ENCODE peak calls at places on chromosome 21, in five cellular contexts. Y is PC-9; P is psoas muscle; K is stimulated activated CD8-positive, alpha-beta memory T cell treated with anti-CD3 and anti-CD28 coated beads, Interleukin-7, amount 100 ng/mL, for 48 hours; D is neural progenitor cell. B is an unnamed sample.

GRCh38 chr21:41970751-41971653 is 17.2 kb upstream of the C2CD2 start:
- DNase-seq in Y (no peak), P (no peak), K (no peak), D (no peak), B (no peak)

GRCh38 chr21:34280987-34281386 is 82.8 kb upstream of the KCNE2 start:
- DNase-seq in Y (no peak), P (peak; percentile 17), K (no peak), D (no peak), B (no peak)

GRCh38 chr21:15001773-15002647 is 62.8 kb downstream of the NRIP1 start:
- DNase-seq in Y (no peak), P (no peak), K (no peak), D (no peak), B (no peak)

GRCh38 chr21:33238146-33238545 is 8.4 kb downstream of the IFNAR2 start:
- DNase-seq in Y (no peak), P (no peak), K (no peak), D (no peak), B (peak; percentile 41)

GRCh38 chr21:15688016-15688415 is 41.8 kb upstream of the USP25 start:
- DNase-seq in Y (no peak), P (no peak), K (no peak), D (no peak), B (no peak)

GRCh38 chr21:42091899-42092508 is 20.9 kb downstream of the UMODL1 start:
- DNase-seq in Y (no peak), P (no peak), K (no peak), D (peak; percentile 16), B (no peak)

GRCh38 chr21:25572895-25573310 is 34.4 kb downstream of the MRPL39 start:
- DNase-seq in Y (no peak), P (no peak), K (no peak), D (no peak), B (no peak)

GRCh38 chr21:32812035-32812434 is 40.5 kb upstream of the PAXBP1 start:
- DNase-seq in Y (no peak), P (peak; percentile 58), K (no peak), D (no peak), B (no peak)

GRCh38 chr21:24824209-24824608 is 783.1 kb downstream of the MRPL39 start:
- DNase-seq in Y (no peak), P (no peak), K (no peak), D (no peak), B (no peak)

GRCh38 chr21:37207441-37208009 is 59.6 kb downstream of the VPS26C start:
- DNase-seq in Y (peak; percentile 29), P (peak; percentile 61), K (no peak), D (no peak), B (peak; percentile 31)

GRCh38 chr21:42526379-42526727 is 12.7 kb downstream of the SLC37A1 start:
- DNase-seq in Y (no peak), P (no peak), K (no peak), D (no peak), B (no peak)

GRCh38 chr21:38424333-38424732 is 73.9 kb downstream of the ERG start:
- DNase-seq in Y (no peak), P (no peak), K (no peak), D (peak; percentile 9), B (no peak)

GRCh38 chr21:25428537-25428936 is 178.7 kb downstream of the MRPL39 start:
- DNase-seq in Y (no peak), P (no peak), K (no peak), D (no peak), B (no peak)

GRCh38 chr21:38743772-38744529 is 61.8 kb upstream of the ETS2 start:
- DNase-seq in Y (no peak), P (no peak), K (no peak), D (no peak), B (no peak)

GRCh38 chr21:36070999-36071398 is 1.2 kb downstream of the CBR1 start:
- DNase-seq in Y (no peak), P (no peak), K (no peak), D (no peak), B (no peak)

GRCh38 chr21:23475518-23476189 is 2131.6 kb downstream of the MRPL39 start:
- DNase-seq in Y (no peak), P (no peak), K (no peak), D (no peak), B (no peak)

GRCh38 chr21:45408811-45409261 is 3.9 kb downstream of the COL18A1 start:
- DNase-seq in Y (no peak), P (peak; percentile 11), K (no peak), D (no peak), B (no peak)

GRCh38 chr21:25402134-25402957 is 204.9 kb downstream of the MRPL39 start:
- DNase-seq in Y (no peak), P (no peak), K (peak; percentile 37), D (no peak), B (peak; percentile 39)

GRCh38 chr21:8990326-8991087 is 1530.9 kb upstream of the TPTE start:
- DNase-seq in Y (no peak), P (no peak), K (no peak), D (no peak), B (no peak)

GRCh38 chr21:43192501-43193081 is 23.8 kb downstream of the CRYAA start:
- DNase-seq in Y (no peak), P (no peak), K (no peak), D (no peak), B (no peak)

GRCh38 chr21:46585191-46585953 is 19.5 kb downstream of the S100B start:
- DNase-seq in Y (no peak), P (no peak), K (no peak), D (no peak), B (no peak)

GRCh38 chr21:25409992-25410391 is 197.3 kb downstream of the MRPL39 start:
- DNase-seq in Y (no peak), P (no peak), K (no peak), D (no peak), B (no peak)

GRCh38 chr21:40819262-40819661 is 27.7 kb downstream of the DSCAM start:
- DNase-seq in Y (no peak), P (no peak), K (no peak), D (no peak), B (no peak)

GRCh38 chr21:35953570-35953969 is 106.8 kb downstream of the SETD4 start:
- DNase-seq in Y (no peak), P (no peak), K (no peak), D (no peak), B (no peak)

GRCh38 chr21:26769613-26770188 is 75.5 kb downstream of the ADAMTS1 start:
- DNase-seq in Y (no peak), P (no peak), K (no peak), D (peak; percentile 33), B (no peak)

GRCh38 chr21:32977216-32977615 is 48.5 kb upstream of the OLIG2 start:
- DNase-seq in Y (no peak), P (no peak), K (no peak), D (no peak), B (no peak)

B was measured in stimulated activated naive CD8-positive, alpha-beta T cell treated with anti-CD3 and anti-CD28 coated beads, Interleukin-15, amount 100 ng/mL, for 72 hours.